ENCODE peak calls at places on chromosomes 3 and 15, in nine cellular contexts. H is SW 1271; U is ureter; C is left ventricle myocardium inferior; Q is substantia nigra; B is stimulated activated CD8-positive, alpha-beta memory T cell treated with anti-CD3 and anti-CD28 coated beads, Interleukin-4, amount 100 ng/mL, for 24 hours; K is GM23248; S is GM12864; X is neural crest cell. A is an unnamed sample.

GRCh38 chr3:128488995-128489859 is 3.8 kb downstream of the GATA2 start:
- DNase-seq in H (no peak), U (peak), C (peak), Q (no peak), B (no peak), K (peak), S (no peak), X (no peak), A (no peak)

GRCh38 chr3:152317956-152318355 is 49.2 kb downstream of the MBNL1 start:
- DNase-seq in H (no peak), U (no peak), C (no peak), Q (no peak), B (no peak), K (peak), S (no peak), X (no peak), A (no peak)

GRCh38 chr15:77025471-77025901 is 30.6 kb downstream of the PSTPIP1 start:
- DNase-seq in H (no peak), U (no peak), C (no peak), Q (no peak), B (no peak), K (no peak), S (no peak), X (no peak), A (no peak)

GRCh38 chr3:137110392-137110996 is 152.7 kb downstream of the IL20RB start:
- DNase-seq in H (no peak), U (no peak), C (no peak), Q (no peak), B (no peak), K (peak), S (no peak), X (no peak), A (no peak)

GRCh38 chr3:117563063-117563462 is 853.5 kb downstream of the TUSC7 start:
- DNase-seq in H (no peak), U (no peak), C (no peak), Q (no peak), B (no peak), K (no peak), S (no peak), X (no peak), A (no peak)

GRCh38 chr3:184417619-184418327 is 37.9 kb downstream of the CHRD start:
- DNase-seq in H (peak), U (peak), C (peak), Q (no peak), B (peak), K (peak), S (peak), X (peak), A (peak)

GRCh38 chr3:32897202-32897601 is 54.2 kb upstream of the CCR4 start:
- DNase-seq in H (no peak), U (no peak), C (no peak), Q (no peak), B (no peak), K (no peak), S (no peak), X (no peak), A (no peak)

GRCh38 chr3:196554205-196554604 is 14.1 kb downstream of the WDR53 start:
- DNase-seq in H (no peak), U (no peak), C (no peak), Q (no peak), B (no peak), K (no peak), S (no peak), X (no peak), A (no peak)

GRCh38 chr3:24100694-24101402 is 155.8 kb downstream of the NR1D2 start:
- DNase-seq in H (no peak), U (no peak), C (no peak), Q (no peak), B (no peak), K (no peak), S (no peak), X (no peak), A (no peak)

GRCh38 chr3:162390891-162391290 is 894.3 kb downstream of the OTOL1 start:
- DNase-seq in H (peak), U (no peak), C (no peak), Q (no peak), B (no peak), K (peak), S (no peak), X (no peak), A (no peak)

GRCh38 chr3:40243056-40243455 is 66.5 kb upstream of the EIF1B start:
- DNase-seq in H (no peak), U (no peak), C (no peak), Q (no peak), B (no peak), K (no peak), S (no peak), X (no peak), A (no peak)

GRCh38 chr3:55169608-55170010 is 241.8 kb upstream of the LRTM1 start:
- DNase-seq in H (no peak), U (no peak), C (no peak), Q (no peak), B (no peak), K (peak), S (no peak), X (no peak), A (no peak)

GRCh38 chr3:25483456-25483855 is 55.4 kb downstream of the RARB start:
- DNase-seq in H (no peak), U (no peak), C (no peak), Q (no peak), B (no peak), K (no peak), S (no peak), X (no peak), A (no peak)

GRCh38 chr15:58559904-58560588 is 128.3 kb downstream of the LIPC start:
- DNase-seq in H (no peak), U (peak), C (no peak), Q (no peak), B (no peak), K (no peak), S (no peak), X (no peak), A (no peak)

GRCh38 chr15:57158589-57158988 is 217.7 kb upstream of the CGNL1 start:
- DNase-seq in H (peak), U (no peak), C (no peak), Q (no peak), B (no peak), K (peak), S (no peak), X (no peak), A (no peak)

GRCh38 chr3:129404130-129404529 is 24.3 kb downstream of the EFCAB12 start:
- DNase-seq in H (no peak), U (no peak), C (no peak), Q (no peak), B (no peak), K (no peak), S (no peak), X (no peak), A (no peak)

GRCh38 chr15:96345560-96346389 is 15.3 kb downstream of the NR2F2 start:
- DNase-seq in H (no peak), U (no peak), C (peak), Q (no peak), B (no peak), K (peak), S (no peak), X (peak), A (peak)

GRCh38 chr15:72778796-72779195 is 4.8 kb downstream of the ADPGK start:
- DNase-seq in H (no peak), U (no peak), C (no peak), Q (no peak), B (no peak), K (peak), S (no peak), X (no peak), A (no peak)

GRCh38 chr15:78859971-78860733 is 12.5 kb upstream of the MORF4L1 start:
- DNase-seq in H (peak), U (peak), C (peak), Q (no peak), B (peak), K (peak), S (peak), X (peak), A (no peak)

GRCh38 chr3:49359623-49360022 is 1.5 kb upstream of the GPX1 start:
- DNase-seq in H (no peak), U (no peak), C (no peak), Q (no peak), B (no peak), K (peak), S (no peak), X (no peak), A (no peak)

GRCh38 chr3:177126015-177126773 is 71.1 kb downstream of the TBL1XR1 start:
- DNase-seq in H (no peak), U (no peak), C (no peak), Q (no peak), B (no peak), K (peak), S (no peak), X (no peak), A (no peak)

GRCh38 chr3:35688826-35689225 is 49.5 kb downstream of the ARPP21 start:
- DNase-seq in H (no peak), U (no peak), C (no peak), Q (no peak), B (no peak), K (no peak), S (no peak), X (no peak), A (no peak)

GRCh38 chr3:194768586-194768985 is 82.9 kb downstream of the FAM43A start:
- DNase-seq in H (no peak), U (no peak), C (no peak), Q (no peak), B (no peak), K (no peak), S (no peak), X (no peak), A (no peak)

GRCh38 chr3:111690242-111690641 is 95.1 kb upstream of the ZBED2 start:
- DNase-seq in H (no peak), U (no peak), C (no peak), Q (no peak), B (no peak), K (peak), S (no peak), X (no peak), A (no peak)

GRCh38 chr15:77837649-77838025 is 204.9 kb upstream of the LINGO1 start:
- DNase-seq in H (no peak), U (no peak), C (no peak), Q (no peak), B (no peak), K (no peak), S (no peak), X (no peak), A (no peak)

GRCh38 chr3:72390841-72391240 is 457.4 kb downstream of the SHQ1 start:
- DNase-seq in H (no peak), U (no peak), C (no peak), Q (no peak), B (no peak), K (no peak), S (no peak), X (no peak), A (no peak)

GRCh38 chr15:55823699-55824098 is 80.7 kb upstream of the PRTG start:
- DNase-seq in H (no peak), U (no peak), C (no peak), Q (no peak), B (no peak), K (peak), S (no peak), X (no peak), A (no peak)

GRCh38 chr15:50943623-50944022 is 35.1 kb downstream of the AP4E1 start:
- DNase-seq in H (no peak), U (no peak), C (no peak), Q (no peak), B (no peak), K (peak), S (no peak), X (no peak), A (no peak)

GRCh38 chr15:89105147-89105546 is 16.9 kb downstream of the ABHD2 start:
- DNase-seq in H (peak), U (no peak), C (no peak), Q (no peak), B (no peak), K (peak), S (no peak), X (no peak), A (no peak)

GRCh38 chr3:138946554-138947302 is at the start of the genes FOXL2 and FOXL2NB:
- DNase-seq in H (no peak), U (no peak), C (no peak), Q (no peak), B (no peak), K (peak), S (no peak), X (no peak), A (no peak)

GRCh38 chr3:152147748-152148147 is 121.0 kb upstream of the MBNL1 start:
- DNase-seq in H (no peak), U (no peak), C (no peak), Q (no peak), B (no peak), K (no peak), S (no peak), X (no peak), A (no peak)

GRCh38 chr3:133805702-133806475 is at the start of gene SRPRB:
- DNase-seq in H (peak), U (peak), C (peak), Q (peak), B (peak), K (peak), S (peak), X (peak), A (peak)

GRCh38 chr3:32817561-32818430 is at the start of gene TRIM71:
- DNase-seq in H (no peak), U (no peak), C (no peak), Q (no peak), B (no peak), K (peak), S (no peak), X (no peak), A (no peak)

GRCh38 chr15:46918462-46919125 is 798.7 kb upstream of the SEMA6D start:
- DNase-seq in H (no peak), U (no peak), C (no peak), Q (no peak), B (no peak), K (no peak), S (no peak), X (no peak), A (no peak)

GRCh38 chr15:71146597-71146996 is 31.3 kb downstream of the THSD4 start:
- DNase-seq in H (no peak), U (no peak), C (no peak), Q (no peak), B (no peak), K (no peak), S (no peak), X (no peak), A (no peak)

GRCh38 chr15:87829651-87830050 is 426.9 kb downstream of the NTRK3 start:
- DNase-seq in H (no peak), U (no peak), C (peak), Q (no peak), B (no peak), K (peak), S (no peak), X (no peak), A (no peak)

GRCh38 chr15:80789296-80789695 is 10.1 kb downstream of the CEMIP start:
- DNase-seq in H (no peak), U (no peak), C (no peak), Q (no peak), B (no peak), K (peak), S (no peak), X (no peak), A (no peak)